ENCODE peak calls at places on chromosome 5, in ten cellular contexts. N is GM12892, Y is transverse colon, I is Panc1, G is prostate gland, T is spleen, J is H1, F is stomach, W is breast epithelium, P is HCT116. C is an unnamed sample.

GRCh38 chr5:124887223-124887622 is 140.8 kb upstream of the ZNF608 start:
- DNase-seq in N (no peak), T (no peak), Y (no peak), P (no peak), J (no peak), W (no peak), G (no peak), F (no peak), I (no peak), C (no peak)

GRCh38 chr5:150113047-150113744 is 26.8 kb upstream of the CSF1R start:
- DNase-seq in T (peak; percentile 72), I (no peak), N (no peak), P (no peak), Y (no peak), F (peak; percentile 25), J (peak; percentile 52), G (no peak), W (peak; percentile 47), C (no peak)

GRCh38 chr5:34751807-34752736 is 86.9 kb upstream of the TTC23L start:
- DNase-seq in N (no peak), J (no peak), I (no peak), F (no peak), G (no peak), Y (peak; percentile 21), W (no peak), T (no peak), P (no peak), C (no peak)

GRCh38 chr5:74638776-74639537 is 1.6 kb downstream of the ENC1 start:
- DNase-seq in N (no peak), P (no peak), J (no peak), Y (no peak), T (no peak), I (peak; percentile 35), F (no peak), G (no peak), W (no peak), C (no peak)

GRCh38 chr5:131357739-131358561 is 94.1 kb downstream of the CDC42SE2 start:
- DNase-seq in I (no peak), N (no peak), P (no peak), F (no peak), T (no peak), W (no peak), G (no peak), Y (no peak), J (no peak), C (no peak)

GRCh38 chr5:65722575-65723424 is 795 bp downstream of the NLN start:
- DNase-seq in G (no peak), Y (no peak), F (no peak), T (no peak), P (peak; percentile 19), N (peak; percentile 6), I (peak; percentile 59), J (peak; percentile 52), W (no peak), C (peak; percentile 29)

GRCh38 chr5:123164019-123164418 is 75.0 kb downstream of the PRDM6 start:
- DNase-seq in W (no peak), T (no peak), N (no peak), G (no peak), Y (no peak), I (no peak), J (no peak), P (no peak), F (no peak), C (no peak)

GRCh38 chr5:33494476-33494875 is 53.7 kb downstream of the TARS1 start:
- DNase-seq in Y (no peak), P (no peak), G (no peak), T (no peak), F (no peak), N (no peak), I (no peak), W (no peak), J (no peak), C (no peak)

GRCh38 chr5:131067596-131067995 is 97.5 kb downstream of the HINT1 start:
- DNase-seq in J (no peak), F (no peak), N (no peak), T (no peak), W (no peak), Y (no peak), P (no peak), I (no peak), G (no peak), C (no peak)

GRCh38 chr5:90865194-90865593 is 306.6 kb downstream of the ADGRV1 start:
- DNase-seq in I (no peak), N (no peak), W (no peak), Y (no peak), F (no peak), J (no peak), G (no peak), P (no peak), T (no peak), C (no peak)

GRCh38 chr5:95262933-95263660 is 21.8 kb downstream of the MCTP1 start:
- DNase-seq in N (no peak), T (no peak), W (no peak), J (no peak), F (no peak), I (no peak), G (no peak), P (no peak), Y (no peak), C (peak; percentile 93)

GRCh38 chr5:135662104-135662503 is 83.3 kb upstream of the CXCL14 start:
- DNase-seq in G (no peak), W (no peak), T (no peak), N (no peak), I (no peak), F (no peak), P (no peak), Y (no peak), J (no peak), C (no peak)

GRCh38 chr5:80931423-80931822 is 28.7 kb upstream of the RASGRF2 start:
- DNase-seq in J (no peak), I (no peak), F (no peak), P (no peak), W (no peak), N (no peak), Y (no peak), G (no peak), T (no peak), C (no peak)

GRCh38 chr5:94174748-94175411 is 433.5 kb upstream of the POU5F2 start:
- DNase-seq in Y (no peak), P (no peak), J (no peak), N (no peak), W (no peak), F (no peak), T (no peak), I (no peak), G (no peak), C (no peak)

GRCh38 chr5:52693836-52694235 is 93.9 kb upstream of the ITGA1 start:
- DNase-seq in N (no peak), T (no peak), Y (no peak), I (no peak), J (no peak), F (no peak), P (no peak), G (no peak), W (no peak), C (no peak)

GRCh38 chr5:88826959-88827585 is 55.9 kb downstream of the MEF2C start:
- DNase-seq in Y (peak; percentile 33), W (no peak), T (peak; percentile 79), J (no peak), I (no peak), F (no peak), G (no peak), N (no peak), P (peak; percentile 47), C (no peak)
- TF ChIP-seq POLR2AphosphoS5 in Y (peak; percentile 49), W (no peak), T (no peak), J (no peak), I (no peak), F (peak; percentile 68), G (peak; percentile 42), N (peak; percentile 72), P (peak; percentile 28), C (no peak)

DNA sequence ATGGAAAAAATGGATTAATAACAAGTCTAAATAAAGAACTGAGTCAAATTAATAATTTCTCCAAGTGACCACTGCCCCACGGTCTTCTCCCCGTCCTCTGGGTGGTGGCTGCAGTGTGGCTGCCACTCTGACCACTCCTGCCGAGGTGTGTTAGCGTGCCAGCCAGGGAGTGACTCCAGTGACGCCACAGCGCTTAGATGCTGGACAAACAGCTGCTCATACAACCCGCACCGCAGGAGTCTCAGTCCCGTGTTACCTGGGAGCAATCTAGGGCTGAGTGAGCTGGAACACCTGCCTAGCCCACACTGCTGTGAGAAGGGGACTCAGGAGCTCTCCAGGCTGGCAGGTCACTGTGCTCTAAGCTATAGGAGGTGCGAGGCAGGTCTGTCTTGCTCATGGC is 10.2 kb downstream of the MAPK9 start:
- DNase-seq in T (no peak), N (no peak), J (no peak), W (no peak), P (no peak), Y (no peak), G (no peak), F (no peak), I (no peak), C (no peak)
- TF ChIP-seq POLR2AphosphoS5 in T (no peak), N (no peak), J (no peak), W (no peak), P (no peak), Y (no peak), G (no peak), F (no peak), I (no peak), C (no peak)

DNA sequence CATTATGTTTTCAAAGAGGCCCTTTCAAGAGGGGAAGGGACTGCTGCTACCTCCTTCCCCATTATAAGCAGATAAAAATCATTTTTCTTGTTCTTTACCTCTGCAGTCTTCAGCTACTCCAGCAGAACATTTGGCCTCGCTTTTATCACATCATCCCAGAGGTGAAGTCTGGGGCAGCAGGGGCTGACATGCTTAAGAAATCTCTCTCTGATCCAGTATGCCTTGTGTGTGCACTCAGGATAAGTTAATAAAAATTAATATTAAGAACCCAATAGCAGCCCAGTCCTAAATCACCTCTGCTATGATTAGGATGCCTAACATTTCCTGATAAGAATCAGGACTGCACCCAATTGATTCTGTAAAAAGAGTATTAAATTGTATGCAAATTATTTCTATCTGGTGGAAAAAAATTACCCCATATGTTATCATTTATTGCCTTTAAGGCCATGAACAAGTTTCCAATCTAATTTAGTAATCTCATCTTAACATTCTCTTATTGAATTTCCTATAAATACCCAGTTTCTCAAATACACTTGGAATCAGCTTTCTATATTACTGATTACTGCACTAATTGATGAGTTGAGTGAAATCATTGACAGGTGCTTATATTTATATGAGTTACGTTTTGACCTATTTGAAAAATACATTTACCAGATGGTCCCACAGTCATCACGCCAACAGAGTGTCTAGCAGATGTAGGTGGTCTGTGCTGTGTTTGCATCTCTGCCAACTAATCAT is 307.1 kb upstream of the NREP start:
- DNase-seq in N (no peak), W (no peak), G (no peak), Y (no peak), T (no peak), I (no peak), J (no peak), P (no peak), F (no peak), C (no peak)
- TF ChIP-seq POLR2AphosphoS5 in N (no peak), W (no peak), G (no peak), Y (no peak), T (no peak), I (no peak), J (no peak), P (no peak), F (no peak), C (no peak)

DNA sequence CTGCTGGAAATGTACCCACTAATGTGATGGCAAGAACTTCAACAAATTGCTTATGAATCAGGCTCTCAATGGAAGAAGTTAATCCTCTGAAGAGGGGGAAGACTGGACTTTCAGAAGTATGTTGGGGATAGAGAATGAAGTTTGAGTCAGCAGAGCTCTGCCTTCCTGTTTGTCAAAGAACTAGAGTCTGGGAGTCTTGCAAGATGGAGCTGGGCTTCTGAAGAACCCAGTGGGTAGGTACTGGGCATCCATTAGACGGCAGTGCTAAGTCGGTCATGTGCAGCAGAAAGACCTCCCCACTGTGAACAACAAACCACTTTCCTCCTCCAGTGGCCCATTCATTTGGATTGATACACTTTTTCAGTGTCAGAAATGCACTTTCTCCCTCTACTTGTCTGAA is 34.6 kb downstream of the OTULIN start:
- DNase-seq in N (no peak), I (no peak), J (no peak), T (no peak), F (no peak), Y (no peak), P (no peak), G (no peak), W (no peak), C (no peak)
- TF ChIP-seq POLR2AphosphoS5 in N (no peak), I (no peak), J (no peak), T (no peak), F (no peak), Y (no peak), P (no peak), G (no peak), W (no peak), C (no peak)

C was measured in HepG2.